ENCODE peak calls at places on chromosomes 12 and 14, in six cellular contexts. V is A549, W is kidney, U is endodermal cell, H is K562, R is substantia nigra. K is an unnamed sample.

GRCh38 chr12:51328587-51328986 is 4.6 kb upstream of the BIN2 start:
- DNase-seq in V (no peak), W (no peak), U (no peak), H (peak), R (no peak), K (no peak)

GRCh38 chr14:46259536-46259935 is 392.0 kb downstream of the RPL10L start:
- DNase-seq in V (peak), W (no peak), U (peak), H (no peak), R (no peak), K (no peak)

GRCh38 chr12:48169011-48169410 is 11.7 kb upstream of the ASB8 start:
- DNase-seq in V (no peak), W (no peak), U (no peak), H (no peak), R (no peak), K (no peak)

GRCh38 chr12:127579446-127579845 is 687.5 kb upstream of the TMEM132C start:
- DNase-seq in V (no peak), W (no peak), U (no peak), H (no peak), R (no peak), K (no peak)

GRCh38 chr12:97575792-97576191 is 113.2 kb downstream of the RMST start:
- DNase-seq in V (no peak), W (no peak), U (no peak), H (no peak), R (no peak), K (no peak)

GRCh38 chr12:14970467-14970866 is 2.4 kb upstream of the PDE6H start:
- DNase-seq in V (no peak), W (no peak), U (no peak), H (peak), R (no peak), K (no peak)

GRCh38 chr14:100680439-100681051 is 46.1 kb upstream of the DLK1 start:
- DNase-seq in V (no peak), W (peak), U (no peak), H (peak), R (no peak), K (no peak)

GRCh38 chr12:132395908-132396305 is 66.5 kb upstream of the GALNT9 start:
- DNase-seq in V (no peak), W (peak), U (no peak), H (no peak), R (no peak), K (no peak)

GRCh38 chr12:116863275-116863767 is 17.9 kb downstream of the HRK start:
- DNase-seq in V (peak), W (no peak), U (peak), H (peak), R (no peak), K (no peak)

GRCh38 chr14:53316504-53316903 is 163.4 kb upstream of the DDHD1 start:
- DNase-seq in V (no peak), W (no peak), U (no peak), H (no peak), R (no peak), K (no peak)

GRCh38 chr14:58941666-58942065 is 246.8 kb upstream of the DAAM1 start:
- DNase-seq in V (no peak), W (no peak), U (no peak), H (no peak), R (no peak), K (no peak)

GRCh38 chr14:92584221-92584620 is 70.6 kb downstream of the RIN3 start:
- DNase-seq in V (no peak), W (no peak), U (no peak), H (no peak), R (no peak), K (no peak)

GRCh38 chr12:21992823-21993222 is 51.6 kb upstream of the ABCC9 start:
- DNase-seq in V (no peak), W (no peak), U (no peak), H (peak), R (no peak), K (no peak)

GRCh38 chr12:3223601-3224529 is 146.7 kb downstream of the TSPAN9 start:
- DNase-seq in V (no peak), W (no peak), U (no peak), H (no peak), R (no peak), K (no peak)

GRCh38 chr14:53964249-53964648 is 7.6 kb upstream of the BMP4 start:
- DNase-seq in V (no peak), W (no peak), U (no peak), H (no peak), R (no peak), K (no peak)

GRCh38 chr12:122966743-122967058 is 438 bp upstream of the ABCB9 start:
- DNase-seq in V (no peak), W (no peak), U (no peak), H (no peak), R (no peak), K (no peak)
- H3K27ac ChIP-seq in V (no peak), W (no peak), U (no peak), H (no peak), R (peak), K (no peak)

DNA sequence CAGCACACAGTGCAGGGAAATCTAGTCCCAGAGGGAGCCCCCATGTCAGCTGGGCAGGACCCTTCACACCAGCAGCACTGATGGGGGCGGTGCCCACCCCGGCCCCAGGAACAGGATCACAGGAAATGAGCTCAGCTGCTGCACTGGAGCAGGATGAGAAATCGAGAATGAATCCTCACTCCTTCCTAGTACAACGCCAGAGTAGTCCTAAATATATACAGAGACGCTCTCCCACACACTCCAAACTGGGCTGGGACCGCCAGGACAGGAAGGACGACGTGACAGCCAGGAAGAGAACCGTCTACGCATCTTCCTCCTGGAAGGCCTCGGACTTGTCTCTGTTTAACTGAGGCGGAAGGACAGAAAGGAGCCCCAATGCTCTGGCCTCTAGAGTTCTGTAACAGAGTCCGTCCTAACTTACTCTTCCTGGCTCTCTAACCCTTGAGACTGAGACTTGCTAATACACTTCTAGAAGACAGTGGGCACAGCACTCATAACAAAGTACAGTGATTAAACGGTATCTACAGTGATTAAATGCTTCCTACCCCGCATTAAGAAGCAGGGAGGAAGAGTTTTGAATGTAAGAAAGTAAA is 33.4 kb downstream of the CDC42BPB start:
- DNase-seq in V (no peak), W (no peak), U (no peak), H (no peak), R (no peak), K (no peak)
- H3K27ac ChIP-seq in V (no peak), W (peak), U (peak), H (no peak), R (peak), K (no peak)

GRCh38 chr14:38867561-38868150 is 235.4 kb downstream of the SEC23A start:
- DNase-seq in V (peak), W (no peak), U (peak), H (peak), R (peak), K (peak)
- H3K27ac ChIP-seq in V (no peak), W (no peak), U (no peak), H (no peak), R (peak), K (no peak)

DNA sequence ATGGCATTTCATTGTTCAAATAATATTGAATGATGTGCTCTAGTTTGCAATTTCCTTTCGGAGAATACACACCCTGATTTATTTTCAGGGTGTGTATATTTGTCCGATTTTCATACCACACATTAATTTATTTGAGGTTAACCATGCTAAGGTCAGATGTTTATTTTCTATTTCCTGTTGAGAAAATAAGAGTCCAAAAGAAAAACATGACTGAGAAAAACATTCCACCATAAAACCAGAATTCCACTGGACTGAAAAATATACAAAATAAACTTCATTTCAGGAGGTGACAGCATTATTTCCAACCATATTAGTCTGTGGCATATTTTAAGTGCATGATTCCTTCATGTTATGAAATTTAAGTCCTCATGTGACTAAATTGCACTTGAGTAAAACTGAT is 64.2 kb upstream of the OVCH1 start:
- DNase-seq in V (no peak), W (no peak), U (no peak), H (no peak), R (no peak), K (no peak)
- H3K27ac ChIP-seq in V (no peak), W (peak), U (no peak), H (no peak), R (no peak), K (no peak)

GRCh38 chr14:50924848-50925247 is 19.4 kb downstream of the PYGL start:
- DNase-seq in V (no peak), W (no peak), U (no peak), H (no peak), R (no peak), K (no peak)

GRCh38 chr14:50924236-50924635 is 20.0 kb downstream of the PYGL start:
- DNase-seq in V (no peak), W (no peak), U (no peak), H (no peak), R (no peak), K (no peak)

GRCh38 chr14:50917449-50917848 is 26.8 kb downstream of the PYGL start:
- DNase-seq in V (no peak), W (no peak), U (no peak), H (peak), R (no peak), K (no peak)

DNA sequence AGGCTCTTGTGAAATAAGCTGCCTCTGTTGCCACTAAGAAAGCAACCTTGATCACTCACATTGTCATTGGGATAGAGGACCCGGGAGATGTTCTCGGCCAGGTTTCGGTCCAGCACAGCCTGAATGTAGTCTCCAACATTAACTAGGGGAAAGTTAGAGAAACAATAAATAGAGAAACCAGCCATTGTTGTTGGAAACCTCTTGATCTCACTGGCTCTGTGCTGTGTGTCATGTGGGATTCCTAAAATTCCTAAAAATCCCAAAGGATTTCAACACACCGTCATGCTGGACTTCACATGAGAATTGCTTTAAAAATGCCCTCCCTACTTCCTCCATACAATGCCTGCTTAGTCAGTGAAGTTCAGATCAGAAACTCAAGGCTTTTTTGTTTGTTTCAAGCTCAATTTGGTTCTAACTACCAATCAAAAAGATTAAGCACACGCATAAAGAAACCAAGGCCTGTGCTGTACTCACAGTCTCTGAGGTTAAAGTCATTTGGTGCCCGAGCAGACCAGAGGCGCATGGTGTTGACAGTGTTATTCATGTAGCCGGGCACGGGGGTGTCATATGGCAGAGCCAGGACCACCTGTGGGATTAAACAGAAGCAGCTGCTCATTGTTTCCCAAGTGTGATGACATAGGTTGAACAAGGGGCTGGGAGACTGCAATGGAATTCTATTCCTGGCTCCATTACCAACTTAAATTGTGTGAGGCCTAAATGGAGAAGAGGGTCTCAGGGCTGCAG is 23.6 kb downstream of the PYGL start:
- DNase-seq in V (peak), W (no peak), U (no peak), H (no peak), R (no peak), K (no peak)
- H3K27ac ChIP-seq in V (no peak), W (no peak), U (peak), H (no peak), R (no peak), K (no peak)

K was measured in caudate nucleus.